ENCODE peak calls at places on chromosomes 16 and 17, in five cellular contexts. A is IMR-90, Y is H9, S is neuronal stem cell, H is H1. Q is an unnamed sample.

GRCh38 chr16:55035037-55035436 is 104.4 kb downstream of the IRX5 start:
- DNase-seq in A (no peak), Y (peak; percentile 66), S (peak; percentile 41), H (peak; percentile 92), Q (no peak)

GRCh38 chr16:23702951-23703350 is 10.1 kb downstream of the ERN2 start:
- DNase-seq in A (no peak), Y (no peak), S (no peak), H (no peak), Q (no peak)

GRCh38 chr17:75116681-75117080 is 6.9 kb downstream of the ARMC7 start:
- DNase-seq in A (no peak), Y (no peak), S (no peak), H (no peak), Q (no peak)

GRCh38 chr16:23634461-23635036 is 6.6 kb downstream of the PALB2 start:
- DNase-seq in A (no peak), Y (no peak), S (no peak), H (no peak), Q (no peak)

GRCh38 chr16:64982581-64982980 is 139.3 kb downstream of the CDH11 start:
- DNase-seq in A (peak; percentile 23), Y (no peak), S (no peak), H (no peak), Q (no peak)

GRCh38 chr17:57939797-57940196 is 15.4 kb downstream of the CUEDC1 start:
- DNase-seq in A (no peak), Y (no peak), S (no peak), H (no peak), Q (no peak)

GRCh38 chr17:67293251-67294203 is 48.5 kb upstream of the HELZ start:
- DNase-seq in A (peak; percentile 29), Y (peak; percentile 93), S (peak; percentile 6), H (peak; percentile 79), Q (peak; percentile 43)

GRCh38 chr17:77409282-77410161 is 268.8 kb downstream of the SEC14L1 start:
- DNase-seq in A (peak; percentile 58), Y (peak; percentile 89), S (no peak), H (peak; percentile 71), Q (peak; percentile 56)

GRCh38 chr16:75345711-75346110 is 87.6 kb downstream of the CFDP1 start:
- DNase-seq in A (peak; percentile 18), Y (no peak), S (no peak), H (no peak), Q (no peak)

GRCh38 chr16:8893426-8893825 is 11.3 kb downstream of the LITAFD start:
- DNase-seq in A (no peak), Y (no peak), S (no peak), H (no peak), Q (no peak)

GRCh38 chr17:38750312-38751121 is 2.0 kb upstream of the PSMB3 start:
- DNase-seq in A (peak; percentile 22), Y (no peak), S (peak; percentile 43), H (peak; percentile 73), Q (peak; percentile 53)

GRCh38 chr17:64345691-64346376 is 44.8 kb downstream of the PECAM1 start:
- DNase-seq in A (no peak), Y (no peak), S (no peak), H (no peak), Q (no peak)

GRCh38 chr16:83979456-83979855 is 11.4 kb downstream of the NECAB2 start:
- DNase-seq in A (no peak), Y (no peak), S (no peak), H (no peak), Q (no peak)

GRCh38 chr16:11497851-11498289 is 88.8 kb downstream of the LITAF start:
- DNase-seq in A (peak; percentile 39), Y (no peak), S (no peak), H (no peak), Q (peak; percentile 87)

GRCh38 chr16:11597737-11598136 is 11.0 kb upstream of the LITAF start:
- DNase-seq in A (no peak), Y (no peak), S (no peak), H (no peak), Q (peak; percentile 70)

GRCh38 chr17:39092672-39093250 is 58.7 kb downstream of the PLXDC1 start:
- DNase-seq in A (no peak), Y (no peak), S (no peak), H (no peak), Q (no peak)

DNA sequence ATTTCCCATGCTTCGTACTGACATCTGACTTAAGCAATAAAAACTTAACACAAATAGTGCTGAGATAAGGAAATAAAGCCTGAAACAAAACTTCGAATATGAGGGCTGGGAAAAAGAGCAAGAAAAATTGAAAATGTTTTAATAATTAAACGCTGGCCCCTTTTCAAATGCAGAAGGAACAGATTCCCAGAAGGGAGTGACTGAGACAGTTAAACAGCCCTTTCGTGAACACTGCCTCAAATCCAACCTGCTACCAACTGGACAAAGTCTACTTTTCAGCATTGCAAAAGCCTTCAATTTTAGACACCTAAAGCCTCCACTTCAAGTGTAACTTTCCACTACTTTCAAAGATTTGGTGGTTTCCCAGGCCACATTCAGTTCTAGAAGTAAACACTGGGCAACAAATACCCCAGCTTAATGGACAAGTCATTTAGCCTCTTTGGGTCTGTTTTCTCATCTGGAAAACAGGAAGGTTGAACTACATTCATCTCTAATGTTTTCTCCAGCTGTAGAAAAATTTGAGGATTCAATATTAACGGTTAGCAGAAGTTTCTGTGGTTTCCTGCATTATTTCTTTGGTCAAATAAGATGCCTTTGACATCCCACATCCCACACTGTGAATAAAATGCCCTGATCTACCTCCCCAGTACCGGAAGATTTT is 11.8 kb downstream of the RFFL start:
- DNase-seq in A (peak; percentile 19), Y (no peak), S (no peak), H (no peak), Q (peak; percentile 84)
- H2AFZ ChIP-seq in A (no peak overlapping the region), Y (no peak overlapping the region), S (no peak overlapping the region), H (no peak overlapping the region), Q (no peak overlapping the region)

DNA sequence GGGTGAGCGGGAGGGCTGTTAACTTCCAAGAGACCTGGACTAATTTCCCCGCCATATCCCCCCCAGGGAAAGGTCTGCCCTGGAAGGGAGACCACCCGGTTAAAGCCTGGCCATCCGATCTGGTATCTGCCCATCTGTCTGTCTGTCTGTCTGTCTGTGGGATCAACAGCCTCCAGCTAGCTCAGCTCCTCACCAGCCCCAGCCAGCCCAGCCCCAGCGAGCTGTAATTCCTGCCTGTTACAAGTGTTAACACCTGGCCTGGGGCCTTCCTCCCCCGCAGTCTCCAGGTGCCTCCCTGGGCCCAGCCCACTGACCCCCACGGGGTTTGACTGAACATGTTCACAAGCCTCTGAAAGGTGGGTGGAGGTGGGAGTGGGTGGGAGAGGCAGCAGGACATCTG is 4.0 kb downstream of the WNT3 start:
- DNase-seq in A (no peak), Y (peak; percentile 56), S (no peak), H (no peak), Q (no peak)
- H2BK120ac ChIP-seq in A (no peak overlapping the region), Y (no peak overlapping the region), S (no peak overlapping the region), H (no peak overlapping the region), Q (no peak overlapping the region)

GRCh38 chr17:51166987-51167931 is 1.0 kb downstream of the NME2 start:
- DNase-seq in A (peak; percentile 19), Y (peak; percentile 73), S (peak; percentile 39), H (peak; percentile 80), Q (peak; percentile 70)
- H4K91ac ChIP-seq in A (peak overlapping the region; percentile 90), Y (no peak overlapping the region), S (no peak overlapping the region), H (no peak overlapping the region), Q (peak overlapping the region; percentile 96)

GRCh38 chr16:53054670-53055485 is at the start of gene CHD9:
- DNase-seq in A (peak; percentile 80), Y (peak; percentile 92), S (peak; percentile 89), H (peak; percentile 87), Q (peak; percentile 89)

GRCh38 chr16:53055603-53056527 is 1.1 kb downstream of the CHD9 start:
- DNase-seq in A (peak; percentile 72), Y (peak; percentile 43), S (peak; percentile 39), H (peak; percentile 61), Q (peak; percentile 89)

GRCh38 chr16:53056528-53056881 is 1.7 kb downstream of the CHD9 start:
- DNase-seq in A (peak; percentile 66), Y (no peak), S (no peak), H (no peak), Q (peak; percentile 67)

GRCh38 chr16:53053967-53054669 is 673 bp upstream of the CHD9 start:
- DNase-seq in A (no peak), Y (no peak), S (no peak), H (no peak), Q (no peak)

GRCh38 chr16:53052519-53053501 is at the start of gene CHD9NB:
- DNase-seq in A (peak; percentile 86), Y (no peak), S (no peak), H (no peak), Q (peak; percentile 89)
- H2AFZ ChIP-seq in A (peak within 1 kb of the TSS; percentile 91), Y (no peak within 1 kb of the TSS), S (peak within 1 kb of the TSS; percentile 60), H (peak within 1 kb of the TSS; percentile 45), Q (peak within 1 kb of the TSS; percentile 3)

DNA sequence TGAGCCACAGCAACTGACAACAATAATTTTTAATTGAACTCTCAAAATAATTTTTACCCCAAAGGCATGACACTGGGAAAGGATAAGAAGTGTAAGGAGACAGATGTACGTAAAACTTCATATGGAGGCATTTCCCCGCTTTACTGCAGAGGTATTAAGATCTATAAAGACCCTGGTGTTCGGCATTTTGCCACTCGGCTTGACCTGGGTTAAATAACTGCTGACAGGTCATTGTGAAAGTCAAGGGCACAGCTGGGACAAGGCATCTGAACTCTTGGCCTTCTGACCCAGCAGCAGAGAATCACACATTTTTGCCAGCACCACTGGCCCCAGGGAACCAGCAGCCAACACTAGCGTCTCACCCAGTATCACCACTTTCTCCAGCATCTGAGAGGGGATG is 372.1 kb downstream of the SOX9 start:
- DNase-seq in A (no peak), Y (no peak), S (no peak), H (no peak), Q (no peak)
- H2BK120ac ChIP-seq in A (no peak overlapping the region), Y (no peak overlapping the region), S (no peak overlapping the region), H (no peak overlapping the region), Q (no peak overlapping the region)

GRCh38 chr16:1082266-1082951 is 9.9 kb downstream of the SSTR5 start:
- DNase-seq in A (peak; percentile 12), Y (no peak), S (no peak), H (no peak), Q (peak; percentile 15)

GRCh38 chr16:1082952-1083675 is 10.6 kb downstream of the SSTR5 start:
- DNase-seq in A (no peak), Y (no peak), S (no peak), H (no peak), Q (no peak)

GRCh38 chr16:1079786-1080525 is 7.4 kb downstream of the SSTR5 start:
- DNase-seq in A (no peak), Y (no peak), S (no peak), H (no peak), Q (no peak)

GRCh38 chr16:1080801-1081733 is 8.5 kb downstream of the SSTR5 start:
- DNase-seq in A (no peak), Y (no peak), S (no peak), H (no peak), Q (no peak)

GRCh38 chr16:1081734-1082265 is 9.3 kb downstream of the SSTR5 start:
- DNase-seq in A (no peak), Y (no peak), S (no peak), H (no peak), Q (no peak)
- H4K91ac ChIP-seq in A (no peak overlapping the region), Y (no peak overlapping the region), S (no peak overlapping the region), H (no peak overlapping the region), Q (no peak overlapping the region)

GRCh38 chr16:86318119-86318518 is 192.2 kb upstream of the FOXF1 start:
- DNase-seq in A (no peak), Y (no peak), S (no peak), H (no peak), Q (no peak)

GRCh38 chr16:86314402-86315025 is 195.8 kb upstream of the FOXF1 start:
- DNase-seq in A (no peak), Y (no peak), S (no peak), H (no peak), Q (peak; percentile 68)

GRCh38 chr16:86316967-86317616 is 193.2 kb upstream of the FOXF1 start:
- DNase-seq in A (no peak), Y (no peak), S (no peak), H (no peak), Q (no peak)

GRCh38 chr16:86319871-86320270 is 190.5 kb upstream of the FOXF1 start:
- DNase-seq in A (peak; percentile 38), Y (no peak), S (no peak), H (no peak), Q (no peak)

GRCh38 chr16:86317617-86318021 is 192.7 kb upstream of the FOXF1 start:
- DNase-seq in A (no peak), Y (no peak), S (no peak), H (no peak), Q (no peak)
- H2AFZ ChIP-seq in A (peak overlapping the region; percentile 12), Y (no peak overlapping the region), S (no peak overlapping the region), H (peak overlapping the region; percentile 83), Q (peak overlapping the region; percentile 54)

Q was measured in mesenchymal stem cell.